ENCODE peak calls at places on chromosomes 4 and X, in six cellular contexts. One of them, this sample, is unnamed.

GRCh38 chrX:71103110-71103983 is 3.2 kb downstream of the CXorf65 start:
- DNase-seq in activated CD4-positive, alpha-beta T cell treated with anti-CD3 and anti-CD28 coated beads, Interleukin-2, amount 50 U/mL, for 48 hours: peak
- DNase-seq in OCI-M1: peak
- DNase-seq in skeletal muscle cell: no peak
- DNase-seq in hippocampal formation: no peak
- DNase-seq in T-helper 1 cell: no peak
- DNase-seq in this sample: no peak

GRCh38 chrX:38890326-38890725 is 89.1 kb downstream of the MID1IP1 start:
- DNase-seq in activated CD4-positive, alpha-beta T cell treated with anti-CD3 and anti-CD28 coated beads, Interleukin-2, amount 50 U/mL, for 48 hours: no peak
- DNase-seq in OCI-M1: no peak
- DNase-seq in skeletal muscle cell: no peak
- DNase-seq in hippocampal formation: no peak
- DNase-seq in T-helper 1 cell: no peak
- DNase-seq in this sample: no peak

GRCh38 chrX:88940904-88941303 is 193.9 kb downstream of the CPXCR1 start:
- DNase-seq in activated CD4-positive, alpha-beta T cell treated with anti-CD3 and anti-CD28 coated beads, Interleukin-2, amount 50 U/mL, for 48 hours: no peak
- DNase-seq in OCI-M1: no peak
- DNase-seq in skeletal muscle cell: no peak
- DNase-seq in hippocampal formation: no peak
- DNase-seq in T-helper 1 cell: no peak
- DNase-seq in this sample: no peak

GRCh38 chrX:10685923-10686595 is 65.7 kb upstream of the MID1 start:
- DNase-seq in activated CD4-positive, alpha-beta T cell treated with anti-CD3 and anti-CD28 coated beads, Interleukin-2, amount 50 U/mL, for 48 hours: no peak
- DNase-seq in OCI-M1: no peak
- DNase-seq in skeletal muscle cell: no peak
- DNase-seq in hippocampal formation: no peak
- DNase-seq in T-helper 1 cell: no peak
- DNase-seq in this sample: no peak

GRCh38 chr4:183469327-183469726 is 24.9 kb downstream of the CDKN2AIP start:
- DNase-seq in activated CD4-positive, alpha-beta T cell treated with anti-CD3 and anti-CD28 coated beads, Interleukin-2, amount 50 U/mL, for 48 hours: no peak
- DNase-seq in OCI-M1: peak
- DNase-seq in skeletal muscle cell: no peak
- DNase-seq in hippocampal formation: no peak
- DNase-seq in T-helper 1 cell: no peak
- DNase-seq in this sample: no peak

GRCh38 chr4:32189788-32190187 is 1469.6 kb downstream of the PCDH7 start:
- DNase-seq in activated CD4-positive, alpha-beta T cell treated with anti-CD3 and anti-CD28 coated beads, Interleukin-2, amount 50 U/mL, for 48 hours: no peak
- DNase-seq in OCI-M1: no peak
- DNase-seq in skeletal muscle cell: no peak
- DNase-seq in hippocampal formation: no peak
- DNase-seq in T-helper 1 cell: no peak
- DNase-seq in this sample: no peak

GRCh38 chr4:186554485-186554884 is 882 bp downstream of the MTNR1A start:
- DNase-seq in activated CD4-positive, alpha-beta T cell treated with anti-CD3 and anti-CD28 coated beads, Interleukin-2, amount 50 U/mL, for 48 hours: no peak
- DNase-seq in OCI-M1: no peak
- DNase-seq in skeletal muscle cell: no peak
- DNase-seq in hippocampal formation: no peak
- DNase-seq in T-helper 1 cell: no peak
- DNase-seq in this sample: no peak

GRCh38 chr4:6134612-6135220 is 65.6 kb downstream of the JAKMIP1 start:
- DNase-seq in activated CD4-positive, alpha-beta T cell treated with anti-CD3 and anti-CD28 coated beads, Interleukin-2, amount 50 U/mL, for 48 hours: peak
- DNase-seq in OCI-M1: peak
- DNase-seq in skeletal muscle cell: no peak
- DNase-seq in hippocampal formation: no peak
- DNase-seq in T-helper 1 cell: no peak
- DNase-seq in this sample: no peak

GRCh38 chr4:8252301-8253173 is 17.0 kb upstream of the HTRA3 start:
- DNase-seq in activated CD4-positive, alpha-beta T cell treated with anti-CD3 and anti-CD28 coated beads, Interleukin-2, amount 50 U/mL, for 48 hours: no peak
- DNase-seq in OCI-M1: peak
- DNase-seq in skeletal muscle cell: no peak
- DNase-seq in hippocampal formation: no peak
- DNase-seq in T-helper 1 cell: no peak
- DNase-seq in this sample: no peak

GRCh38 chrX:38694394-38694793 is 106.9 kb upstream of the MID1IP1 start:
- DNase-seq in activated CD4-positive, alpha-beta T cell treated with anti-CD3 and anti-CD28 coated beads, Interleukin-2, amount 50 U/mL, for 48 hours: no peak
- DNase-seq in OCI-M1: no peak
- DNase-seq in skeletal muscle cell: peak
- DNase-seq in hippocampal formation: no peak
- DNase-seq in T-helper 1 cell: no peak
- DNase-seq in this sample: no peak

GRCh38 chr4:170007113-170007512 is 19.1 kb downstream of the MFAP3L start:
- DNase-seq in activated CD4-positive, alpha-beta T cell treated with anti-CD3 and anti-CD28 coated beads, Interleukin-2, amount 50 U/mL, for 48 hours: no peak
- DNase-seq in OCI-M1: peak
- DNase-seq in skeletal muscle cell: no peak
- DNase-seq in hippocampal formation: no peak
- DNase-seq in T-helper 1 cell: no peak
- DNase-seq in this sample: no peak

GRCh38 chrX:142089193-142089592 is 115.9 kb downstream of the MAGEC2 start:
- DNase-seq in activated CD4-positive, alpha-beta T cell treated with anti-CD3 and anti-CD28 coated beads, Interleukin-2, amount 50 U/mL, for 48 hours: no peak
- DNase-seq in OCI-M1: peak
- DNase-seq in skeletal muscle cell: no peak
- DNase-seq in hippocampal formation: no peak
- DNase-seq in T-helper 1 cell: no peak
- DNase-seq in this sample: no peak

GRCh38 chrX:76821276-76821675 is 393.8 kb downstream of the MAGEE1 start:
- DNase-seq in activated CD4-positive, alpha-beta T cell treated with anti-CD3 and anti-CD28 coated beads, Interleukin-2, amount 50 U/mL, for 48 hours: no peak
- DNase-seq in OCI-M1: no peak
- DNase-seq in skeletal muscle cell: no peak
- DNase-seq in hippocampal formation: no peak
- DNase-seq in T-helper 1 cell: no peak
- DNase-seq in this sample: no peak

GRCh38 chrX:100745806-100746537 is 14.1 kb upstream of the SYTL4 start:
- DNase-seq in activated CD4-positive, alpha-beta T cell treated with anti-CD3 and anti-CD28 coated beads, Interleukin-2, amount 50 U/mL, for 48 hours: no peak
- DNase-seq in OCI-M1: peak
- DNase-seq in skeletal muscle cell: no peak
- DNase-seq in hippocampal formation: no peak
- DNase-seq in T-helper 1 cell: no peak
- DNase-seq in this sample: peak

GRCh38 chrX:115345654-115346014 is 56.1 kb downstream of the LUZP4 start:
- DNase-seq in activated CD4-positive, alpha-beta T cell treated with anti-CD3 and anti-CD28 coated beads, Interleukin-2, amount 50 U/mL, for 48 hours: no peak
- DNase-seq in OCI-M1: no peak
- DNase-seq in skeletal muscle cell: no peak
- DNase-seq in hippocampal formation: no peak
- DNase-seq in T-helper 1 cell: no peak
- DNase-seq in this sample: no peak

GRCh38 chrX:71532078-71532752 is 689 bp upstream of the OGT start:
- DNase-seq in activated CD4-positive, alpha-beta T cell treated with anti-CD3 and anti-CD28 coated beads, Interleukin-2, amount 50 U/mL, for 48 hours: no peak
- DNase-seq in OCI-M1: peak
- DNase-seq in skeletal muscle cell: peak
- DNase-seq in hippocampal formation: no peak
- DNase-seq in T-helper 1 cell: peak
- DNase-seq in this sample: peak

This sample was measured in NCI-H2227 treated with DMSO at 0.1 percent for 48 hours.